ENCODE peak calls at places on chromosomes 5 and 9, in five cellular contexts. One of them, this sample, is unnamed.

GRCh38 chr5:154631141-154631540 is 124.0 kb upstream of the LARP1 start:
- DNase-seq in T-cell: no peak
- DNase-seq in NCI-H460: no peak
- DNase-seq in Jurkat, Clone E6-1: no peak
- DNase-seq in epithelial cell of esophagus: no peak
- DNase-seq in this sample: no peak

GRCh38 chr5:77861576-77861975 is 85.4 kb upstream of the TBCA start:
- DNase-seq in T-cell: no peak
- DNase-seq in NCI-H460: no peak
- DNase-seq in Jurkat, Clone E6-1: no peak
- DNase-seq in epithelial cell of esophagus: no peak
- DNase-seq in this sample: no peak

GRCh38 chr5:15026011-15026481 is 154.5 kb upstream of the ANKH start:
- DNase-seq in T-cell: no peak
- DNase-seq in NCI-H460: no peak
- DNase-seq in Jurkat, Clone E6-1: no peak
- DNase-seq in epithelial cell of esophagus: peak
- DNase-seq in this sample: no peak

GRCh38 chr9:130701059-130702022 is 7.8 kb downstream of the EXOSC2 start:
- DNase-seq in T-cell: peak
- DNase-seq in NCI-H460: peak
- DNase-seq in Jurkat, Clone E6-1: peak
- DNase-seq in epithelial cell of esophagus: peak
- DNase-seq in this sample: peak

GRCh38 chr5:167587768-167588167 is 703.7 kb upstream of the WWC1 start:
- DNase-seq in T-cell: no peak
- DNase-seq in NCI-H460: peak
- DNase-seq in Jurkat, Clone E6-1: no peak
- DNase-seq in epithelial cell of esophagus: peak
- DNase-seq in this sample: no peak

GRCh38 chr9:98453589-98454311 is 198.3 kb upstream of the TBC1D2 start:
- DNase-seq in T-cell: no peak
- DNase-seq in NCI-H460: no peak
- DNase-seq in Jurkat, Clone E6-1: no peak
- DNase-seq in epithelial cell of esophagus: peak
- DNase-seq in this sample: no peak

GRCh38 chr5:140261403-140262171 is 41.3 kb downstream of the PFDN1 start:
- DNase-seq in T-cell: no peak
- DNase-seq in NCI-H460: peak
- DNase-seq in Jurkat, Clone E6-1: no peak
- DNase-seq in epithelial cell of esophagus: peak
- DNase-seq in this sample: peak

GRCh38 chr9:80842976-80843506 is 846.3 kb downstream of the TLE1 start:
- DNase-seq in T-cell: no peak
- DNase-seq in NCI-H460: no peak
- DNase-seq in Jurkat, Clone E6-1: no peak
- DNase-seq in epithelial cell of esophagus: no peak
- DNase-seq in this sample: no peak

GRCh38 chr5:27403248-27403882 is 365.0 kb upstream of the CDH9 start:
- DNase-seq in T-cell: no peak
- DNase-seq in NCI-H460: peak
- DNase-seq in Jurkat, Clone E6-1: no peak
- DNase-seq in epithelial cell of esophagus: peak
- DNase-seq in this sample: no peak